ENCODE peak calls at places on chromosomes 7 and 10, in six cellular contexts. A, K, L, E, Z and V are unnamed samples.

GRCh38 chr7:457814-458510 is 61.7 kb downstream of the PDGFA start:
- DNase-seq in A (no peak), K (no peak), L (peak; percentile 64), E (peak; percentile 34), Z (no peak), V (peak; percentile 20)

GRCh38 chr10:133373104-133373624 is at the start of gene ECHS1:
- DNase-seq in A (peak; percentile 98), K (peak; percentile 92), L (peak; percentile 98), E (peak; percentile 98), Z (peak; percentile 48), V (peak; percentile 94)

GRCh38 chr10:43263551-43264323 is 3.1 kb downstream of the RASGEF1A start:
- DNase-seq in A (peak; percentile 82), K (no peak), L (peak; percentile 73), E (peak; percentile 45), Z (no peak), V (peak; percentile 5)

GRCh38 chr7:771241-772004 is 44.3 kb upstream of the PRKAR1B start:
- DNase-seq in A (no peak), K (no peak), L (peak; percentile 95), E (no peak), Z (peak; percentile 4), V (no peak)

GRCh38 chr7:32942783-32943653 is 14.2 kb upstream of the FKBP9 start:
- DNase-seq in A (peak; percentile 94), K (peak; percentile 72), L (peak; percentile 92), E (peak; percentile 88), Z (peak; percentile 16), V (peak; percentile 36)

GRCh38 chr7:106111671-106112117 is 418 bp downstream of the SYPL1 start:
- DNase-seq in A (no peak), K (no peak), L (peak; percentile 93), E (peak; percentile 84), Z (no peak), V (no peak)

GRCh38 chr7:88759216-88759955 is at the start of gene ZNF804B:
- DNase-seq in A (peak; percentile 74), K (no peak), L (peak; percentile 70), E (no peak), Z (no peak), V (no peak)

GRCh38 chr10:113880236-113880635 is 25.8 kb downstream of the NHLRC2 start:
- DNase-seq in A (no peak), K (no peak), L (no peak), E (no peak), Z (no peak), V (no peak)

GRCh38 chr10:62610649-62611229 is 193.8 kb upstream of the ADO start:
- DNase-seq in A (no peak), K (peak; percentile 60), L (peak; percentile 72), E (peak; percentile 72), Z (no peak), V (no peak)

GRCh38 chr7:1386623-1387220 is 72.5 kb downstream of the MICALL2 start:
- DNase-seq in A (no peak), K (no peak), L (no peak), E (no peak), Z (no peak), V (no peak)

GRCh38 chr7:99375070-99375807 is 709 bp downstream of the ARPC1B start:
- DNase-seq in A (peak; percentile 95), K (peak; percentile 69), L (peak; percentile 93), E (peak; percentile 89), Z (no peak), V (no peak)

GRCh38 chr10:71080381-71081228 is 131.8 kb upstream of the UNC5B start:
- DNase-seq in A (peak; percentile 53), K (no peak), L (peak; percentile 53), E (no peak), Z (no peak), V (no peak)

GRCh38 chr10:84339025-84339424 is 10.6 kb downstream of the CCSER2 start:
- DNase-seq in A (no peak), K (no peak), L (no peak), E (no peak), Z (no peak), V (no peak)

GRCh38 chr7:55111007-55111406 is 92.2 kb downstream of the EGFR start:
- DNase-seq in A (peak; percentile 64), K (no peak), L (no peak), E (no peak), Z (peak; percentile 64), V (no peak)

GRCh38 chr7:151745090-151745638 is 131.8 kb downstream of the PRKAG2 start:
- DNase-seq in A (no peak), K (no peak), L (peak; percentile 92), E (peak; percentile 93), Z (no peak), V (no peak)

GRCh38 chr7:157690833-157691382 is 354.1 kb downstream of the DNAJB6 start:
- DNase-seq in A (peak; percentile 59), K (no peak), L (peak; percentile 53), E (no peak), Z (peak; percentile 19), V (no peak)

GRCh38 chr10:12042409-12042796 is 206 bp downstream of the UPF2 start:
- DNase-seq in A (peak; percentile 92), K (peak; percentile 39), L (peak; percentile 91), E (peak; percentile 63), Z (no peak), V (no peak)

GRCh38 chr7:100752994-100753393 is 19.6 kb downstream of the ZAN start:
- DNase-seq in A (no peak), K (no peak), L (no peak), E (no peak), Z (no peak), V (no peak)

GRCh38 chr7:90552521-90552920 is 43.6 kb upstream of the CDK14 start:
- DNase-seq in A (no peak), K (no peak), L (no peak), E (no peak), Z (no peak), V (no peak)
- TF ChIP-seq CTCF in A (no peak), K (no peak), L (no peak), E (peak; percentile 38), Z (no peak), V (no peak)

GRCh38 chr10:72123616-72124015 is 35.3 kb upstream of the SPOCK2 start:
- DNase-seq in A (no peak), K (no peak), L (no peak), E (no peak), Z (no peak), V (no peak)

GRCh38 chr10:72127571-72127970 is 39.2 kb upstream of the SPOCK2 start:
- DNase-seq in A (no peak), K (no peak), L (no peak), E (no peak), Z (no peak), V (no peak)

GRCh38 chr10:72126872-72127232 is 38.5 kb upstream of the SPOCK2 start:
- DNase-seq in A (no peak), K (no peak), L (no peak), E (no peak), Z (no peak), V (no peak)

GRCh38 chr10:72124984-72125383 is 36.6 kb upstream of the SPOCK2 start:
- DNase-seq in A (no peak), K (no peak), L (no peak), E (no peak), Z (peak; percentile 41), V (no peak)

DNA sequence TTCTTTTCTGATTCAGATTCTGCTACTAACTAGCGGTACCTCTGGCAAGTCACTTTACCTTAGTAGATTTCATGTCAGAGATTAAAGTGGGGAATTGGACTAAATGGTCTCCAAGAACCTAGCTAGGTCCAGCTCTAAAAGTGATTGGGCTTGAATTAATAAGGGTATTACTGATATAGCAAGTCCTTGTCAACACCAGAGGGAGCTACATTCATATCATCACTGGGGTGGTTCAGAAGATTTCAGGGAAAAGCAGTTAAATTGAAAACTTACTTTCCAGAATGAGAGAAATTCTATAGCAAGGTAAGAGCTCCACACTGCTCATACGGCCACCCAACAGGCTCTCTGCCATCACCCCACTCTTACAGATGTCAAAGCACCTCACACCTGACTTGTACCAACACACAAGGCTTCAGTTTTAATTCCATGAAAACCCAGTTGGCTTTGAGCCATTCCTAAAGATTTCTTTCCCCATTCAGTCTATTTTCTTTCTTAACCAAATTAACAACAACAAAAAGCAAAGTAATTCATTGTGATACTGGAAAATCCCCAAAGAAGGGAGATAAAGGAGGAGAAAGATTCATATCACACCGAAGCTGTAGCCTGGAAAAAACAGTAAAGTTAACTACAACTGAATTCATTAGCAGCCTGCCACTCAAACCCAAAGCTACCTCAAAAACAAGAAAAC is 38.0 kb upstream of the SPOCK2 start:
- DNase-seq in A (no peak), K (no peak), L (no peak), E (no peak), Z (no peak), V (no peak)
- TF ChIP-seq CTCF in A (no peak), K (peak; percentile 42), L (peak; percentile 23), E (peak; percentile 44), Z (peak; percentile 50), V (no peak)

GRCh38 chr7:28364082-28364481 is 48.2 kb upstream of the CREB5 start:
- DNase-seq in A (no peak), K (no peak), L (no peak), E (no peak), Z (no peak), V (no peak)
- TF ChIP-seq CTCF in A (no peak), K (no peak), L (no peak), E (no peak), Z (peak; percentile 25), V (no peak)

DNA sequence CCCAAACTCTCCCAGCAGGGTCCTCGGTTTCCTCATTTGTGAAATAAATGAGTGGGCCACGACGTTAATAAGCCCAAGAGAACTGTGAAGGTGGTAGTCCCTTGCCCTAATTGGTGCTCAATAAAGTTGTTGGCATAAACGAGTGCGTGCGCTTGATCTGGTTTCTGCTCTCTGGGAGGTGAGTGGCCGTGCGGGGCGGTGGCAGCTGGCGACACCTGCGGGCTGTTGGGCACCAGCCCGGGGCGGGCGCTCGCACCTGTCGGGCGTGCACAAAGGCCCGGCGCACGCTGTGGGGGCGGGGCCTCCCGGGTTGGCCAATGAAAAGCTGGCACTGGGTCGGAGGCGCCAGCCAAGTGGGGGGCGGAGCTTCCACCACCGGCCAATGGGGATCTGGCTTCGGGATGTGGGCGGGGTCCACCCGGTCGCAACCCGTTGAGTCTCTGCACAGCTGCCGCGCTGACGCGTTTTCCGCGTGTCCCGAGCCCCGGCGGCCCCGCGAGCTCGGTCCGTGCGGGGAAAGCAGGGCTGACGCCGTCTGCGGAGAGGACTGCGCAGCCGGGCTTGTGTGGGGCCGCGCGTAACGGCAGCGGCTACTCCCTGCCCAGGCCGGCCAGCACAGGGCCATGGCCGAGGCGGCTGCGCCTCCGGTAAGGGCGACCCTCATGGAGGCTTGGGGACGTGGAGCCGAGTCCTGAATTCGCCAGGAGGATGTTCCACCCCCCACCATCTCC is 23.0 kb downstream of the ZNF783 start:
- DNase-seq in A (peak; percentile 98), K (peak; percentile 99), L (peak; percentile 98), E (peak; percentile 96), Z (peak; percentile 26), V (peak; percentile 84)
- TF ChIP-seq CTCF in A (no peak), K (peak; percentile 13), L (no peak), E (no peak), Z (no peak), V (no peak)

GRCh38 chr10:59709472-59710125 is at the start of gene SLC16A9:
- DNase-seq in A (peak; percentile 86), K (peak; percentile 1), L (peak; percentile 90), E (peak; percentile 54), Z (no peak), V (peak; percentile 31)
- TF ChIP-seq CTCF in A (no peak), K (no peak), L (peak; percentile 20), E (peak; percentile 15), Z (peak; percentile 39), V (no peak)